ENCODE peak calls at places on chromosomes 2 and 18, in seven cellular contexts. H, K, J, U, L, T and F are unnamed samples.

GRCh38 chr18:37395138-37395537 is 170.5 kb downstream of the CELF4 start:
- DNase-seq in H (no peak), K (no peak), J (no peak), U (no peak), L (no peak), T (no peak), F (no peak)

GRCh38 chr2:110748489-110748867 is 16.1 kb downstream of the ACOXL start:
- DNase-seq in H (no peak), K (peak; percentile 22), J (peak; percentile 16), U (no peak), L (peak; percentile 61), T (no peak), F (no peak)

GRCh38 chr2:10772201-10772867 is 40.3 kb downstream of the PDIA6 start:
- DNase-seq in H (no peak), K (no peak), J (no peak), U (no peak), L (no peak), T (no peak), F (no peak)

GRCh38 chr2:36478332-36478738 is 119.6 kb downstream of the FEZ2 start:
- DNase-seq in H (no peak), K (no peak), J (no peak), U (peak; percentile 54), L (no peak), T (no peak), F (no peak)

GRCh38 chr18:72458256-72458655 is 85.9 kb downstream of the CBLN2 start:
- DNase-seq in H (no peak), K (no peak), J (no peak), U (no peak), L (no peak), T (no peak), F (no peak)

GRCh38 chr2:70454936-70455544 is 98.6 kb downstream of the TGFA start:
- DNase-seq in H (no peak), K (no peak), J (no peak), U (no peak), L (no peak), T (no peak), F (no peak)

GRCh38 chr18:60448487-60449267 is 76.1 kb upstream of the MC4R start:
- DNase-seq in H (no peak), K (no peak), J (no peak), U (no peak), L (no peak), T (no peak), F (no peak)

GRCh38 chr2:63488118-63488713 is 100.1 kb downstream of the WDPCP start:
- DNase-seq in H (peak; percentile 8), K (no peak), J (no peak), U (peak; percentile 5), L (no peak), T (no peak), F (no peak)

GRCh38 chr18:500230-500555 is 308 bp downstream of the COLEC12 start:
- DNase-seq in H (no peak), K (no peak), J (no peak), U (no peak), L (no peak), T (peak; percentile 19), F (no peak)

GRCh38 chr18:58756148-58756547 is 84.9 kb downstream of the MALT1 start:
- DNase-seq in H (no peak), K (no peak), J (no peak), U (no peak), L (no peak), T (no peak), F (no peak)

GRCh38 chr2:238513346-238513745 is 86.6 kb downstream of the ASB1 start:
- DNase-seq in H (peak; percentile 62), K (no peak), J (no peak), U (no peak), L (no peak), T (no peak), F (no peak)

GRCh38 chr18:52082250-52082649 is 257.7 kb upstream of the DCC start:
- DNase-seq in H (no peak), K (no peak), J (no peak), U (no peak), L (no peak), T (no peak), F (no peak)

DNA sequence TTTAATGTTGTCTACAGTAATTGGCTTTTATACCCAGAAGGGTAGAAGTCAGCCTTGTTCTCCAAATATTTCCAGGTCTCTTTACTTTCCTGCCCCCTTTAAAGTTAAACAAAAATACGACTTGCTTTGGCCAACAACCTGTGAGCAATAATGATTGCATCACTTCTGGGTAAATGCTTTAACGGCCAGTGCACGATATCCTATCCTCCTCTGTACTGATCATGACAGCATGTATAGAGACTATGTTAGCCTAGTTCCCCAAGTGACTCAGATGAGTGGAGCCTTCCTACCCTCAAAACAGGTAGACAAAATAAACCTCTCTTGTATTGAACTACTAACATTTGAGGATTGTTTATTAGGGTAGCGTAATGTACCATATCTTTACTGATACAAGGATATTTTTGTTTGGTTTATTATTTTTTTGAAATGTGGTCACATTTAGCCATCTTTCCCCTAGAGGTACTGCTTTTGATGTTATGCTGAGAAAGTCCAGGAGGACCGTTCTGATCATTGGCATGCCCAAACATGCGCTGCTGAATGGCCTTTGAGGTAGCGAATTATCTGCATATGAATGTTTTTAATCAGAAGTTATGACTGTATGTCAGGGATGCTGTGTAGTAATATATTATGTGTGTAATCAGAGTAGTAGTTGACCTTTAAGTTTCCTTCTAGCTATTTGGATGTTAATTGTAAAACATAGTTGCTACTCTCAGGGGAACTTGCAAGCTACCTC is 262.6 kb upstream of the DCC start:
- DNase-seq in H (no peak), K (no peak), J (no peak), U (no peak), L (no peak), T (no peak), F (no peak)
- H3K27ac ChIP-seq in H (no peak overlapping the region), K (no peak overlapping the region), J (no peak overlapping the region), U (no peak overlapping the region), L (no peak overlapping the region), T (no peak overlapping the region), F (no peak overlapping the region)

DNA sequence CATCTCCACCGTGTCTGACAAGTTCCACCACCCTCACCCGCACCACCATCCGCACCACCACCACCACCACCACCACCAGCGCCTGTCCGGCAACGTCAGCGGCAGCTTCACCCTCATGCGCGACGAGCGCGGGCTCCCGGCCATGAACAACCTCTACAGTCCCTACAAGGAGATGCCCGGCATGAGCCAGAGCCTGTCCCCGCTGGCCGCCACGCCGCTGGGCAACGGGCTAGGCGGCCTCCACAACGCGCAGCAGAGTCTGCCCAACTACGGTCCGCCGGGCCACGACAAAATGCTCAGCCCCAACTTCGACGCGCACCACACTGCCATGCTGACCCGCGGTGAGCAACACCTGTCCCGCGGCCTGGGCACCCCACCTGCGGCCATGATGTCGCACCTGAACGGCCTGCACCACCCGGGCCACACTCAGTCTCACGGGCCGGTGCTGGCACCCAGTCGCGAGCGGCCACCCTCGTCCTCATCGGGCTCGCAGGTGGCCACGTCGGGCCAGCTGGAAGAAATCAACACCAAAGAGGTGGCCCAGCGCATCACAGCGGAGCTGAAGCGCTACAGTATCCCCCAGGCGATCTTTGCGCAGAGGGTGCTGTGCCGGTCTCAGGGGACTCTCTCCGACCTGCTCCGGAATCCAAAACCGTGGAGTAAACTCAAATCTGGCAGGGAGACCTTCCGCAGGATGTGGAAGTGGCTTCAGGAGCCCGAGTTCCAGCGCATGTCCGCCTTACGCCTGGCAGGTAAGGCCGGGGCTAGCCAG is 1.2 kb downstream of the ONECUT2 start:
- DNase-seq in H (no peak), K (no peak), J (no peak), U (no peak), L (no peak), T (no peak), F (no peak)
- H3K27ac ChIP-seq in H (no peak overlapping the region), K (no peak overlapping the region), J (no peak overlapping the region), U (no peak overlapping the region), L (no peak overlapping the region), T (no peak overlapping the region), F (no peak overlapping the region)

DNA sequence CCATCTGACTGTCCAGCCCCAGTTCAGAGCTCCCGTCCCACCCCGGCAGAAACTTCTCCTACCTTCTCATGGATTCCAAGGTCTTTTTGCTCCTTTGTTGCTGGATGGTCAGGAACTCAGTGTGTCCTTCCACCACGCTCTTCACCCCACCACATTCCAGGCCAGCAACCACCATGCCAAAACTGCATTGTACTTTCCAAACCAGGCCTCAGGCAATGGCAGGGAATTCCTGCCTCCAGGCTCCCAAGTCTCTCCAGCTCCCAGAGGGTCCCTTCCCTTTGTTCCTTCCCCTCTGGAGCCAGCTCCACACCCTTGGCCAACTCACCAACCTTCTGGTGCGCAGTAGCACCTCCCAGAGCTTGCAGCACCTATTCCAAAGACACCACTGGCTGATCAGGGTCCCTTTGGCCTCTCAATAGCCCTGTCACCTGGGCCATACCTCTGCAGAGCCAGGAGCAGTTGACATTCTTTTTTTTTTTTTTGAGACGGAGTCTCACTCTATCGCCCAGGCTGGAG is 8.1 kb downstream of the CHMP1B start:
- DNase-seq in H (no peak), K (no peak), J (no peak), U (no peak), L (no peak), T (no peak), F (no peak)
- H3K27ac ChIP-seq in H (no peak overlapping the region), K (no peak overlapping the region), J (no peak overlapping the region), U (no peak overlapping the region), L (no peak overlapping the region), T (no peak overlapping the region), F (no peak overlapping the region)

DNA sequence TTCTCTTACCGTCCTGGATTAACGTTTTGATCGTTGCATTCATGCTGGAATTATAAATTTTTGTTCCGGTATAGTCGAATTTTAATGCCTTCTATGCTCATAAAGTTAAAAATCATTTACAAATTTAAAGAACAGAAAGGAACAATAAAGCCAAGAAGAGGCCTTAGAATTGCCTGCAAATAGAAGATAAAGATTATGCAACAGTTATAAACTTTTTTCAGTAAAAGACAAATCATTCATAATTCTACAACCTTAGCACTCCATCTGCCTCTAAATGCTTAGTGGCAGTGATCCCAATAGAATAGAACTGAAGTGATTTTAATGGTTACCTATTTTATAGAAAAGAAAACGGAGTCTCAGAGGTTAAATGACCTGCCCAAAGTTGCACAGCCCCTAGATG is 211.2 kb downstream of the AGPS start:
- DNase-seq in H (no peak), K (no peak), J (no peak), U (no peak), L (no peak), T (no peak), F (no peak)
- H3K27ac ChIP-seq in H (no peak overlapping the region), K (no peak overlapping the region), J (no peak overlapping the region), U (no peak overlapping the region), L (no peak overlapping the region), T (no peak overlapping the region), F (no peak overlapping the region)

GRCh38 chr2:109472331-109473005 is 141.3 kb downstream of the SEPTIN10 start:
- DNase-seq in H (no peak), K (no peak), J (no peak), U (no peak), L (no peak), T (no peak), F (no peak)
- H3K27ac ChIP-seq in H (no peak overlapping the region), K (no peak overlapping the region), J (no peak overlapping the region), U (no peak overlapping the region), L (no peak overlapping the region), T (no peak overlapping the region), F (no peak overlapping the region)

GRCh38 chr2:41828052-41828643 is 219.7 kb upstream of the PKDCC start:
- DNase-seq in H (no peak), K (no peak), J (no peak), U (no peak), L (no peak), T (no peak), F (no peak)
- H3K27ac ChIP-seq in H (no peak overlapping the region), K (no peak overlapping the region), J (no peak overlapping the region), U (no peak overlapping the region), L (no peak overlapping the region), T (no peak overlapping the region), F (no peak overlapping the region)